ENCODE peak calls at places on chromosomes 6 and 20, in nine cellular contexts. One of them, this sample, is unnamed.

GRCh38 chr20:38725959-38726848 is 1.9 kb downstream of the SLC32A1 start:
- DNase-seq in WTC11: peak
- DNase-seq in Caco-2: peak
- DNase-seq in stimulated activated CD8-positive, alpha-beta memory T cell treated with anti-CD3 and anti-CD28 coated beads, Interleukin-12 subunit alpha, Interleukin-12 subunit beta, amount 100 ng/mL, for 1 hour: no peak
- DNase-seq in RWPE1: peak
- DNase-seq in putamen: no peak
- DNase-seq in HCEC 1CT: peak
- DNase-seq in Jurkat, Clone E6-1: no peak
- DNase-seq in NCI-H2081: no peak
- DNase-seq in this sample: no peak

GRCh38 chr20:51752343-51752951 is 15.7 kb downstream of the ATP9A start:
- DNase-seq in WTC11: no peak
- DNase-seq in Caco-2: no peak
- DNase-seq in stimulated activated CD8-positive, alpha-beta memory T cell treated with anti-CD3 and anti-CD28 coated beads, Interleukin-12 subunit alpha, Interleukin-12 subunit beta, amount 100 ng/mL, for 1 hour: no peak
- DNase-seq in RWPE1: peak
- DNase-seq in putamen: no peak
- DNase-seq in HCEC 1CT: peak
- DNase-seq in Jurkat, Clone E6-1: no peak
- DNase-seq in NCI-H2081: no peak
- DNase-seq in this sample: peak

GRCh38 chr6:166418691-166419143 is 36.0 kb upstream of the MPC1 start:
- DNase-seq in WTC11: no peak
- DNase-seq in Caco-2: no peak
- DNase-seq in stimulated activated CD8-positive, alpha-beta memory T cell treated with anti-CD3 and anti-CD28 coated beads, Interleukin-12 subunit alpha, Interleukin-12 subunit beta, amount 100 ng/mL, for 1 hour: no peak
- DNase-seq in RWPE1: no peak
- DNase-seq in putamen: no peak
- DNase-seq in HCEC 1CT: no peak
- DNase-seq in Jurkat, Clone E6-1: no peak
- DNase-seq in NCI-H2081: no peak
- DNase-seq in this sample: no peak

GRCh38 chr20:5886788-5887187 is 63.5 kb downstream of the TRMT6 start:
- DNase-seq in WTC11: no peak
- DNase-seq in Caco-2: no peak
- DNase-seq in stimulated activated CD8-positive, alpha-beta memory T cell treated with anti-CD3 and anti-CD28 coated beads, Interleukin-12 subunit alpha, Interleukin-12 subunit beta, amount 100 ng/mL, for 1 hour: no peak
- DNase-seq in RWPE1: no peak
- DNase-seq in putamen: no peak
- DNase-seq in HCEC 1CT: no peak
- DNase-seq in Jurkat, Clone E6-1: no peak
- DNase-seq in NCI-H2081: no peak
- DNase-seq in this sample: no peak

GRCh38 chr6:7921582-7922199 is 11.1 kb upstream of the TXNDC5 start:
- DNase-seq in WTC11: no peak
- DNase-seq in Caco-2: no peak
- DNase-seq in stimulated activated CD8-positive, alpha-beta memory T cell treated with anti-CD3 and anti-CD28 coated beads, Interleukin-12 subunit alpha, Interleukin-12 subunit beta, amount 100 ng/mL, for 1 hour: no peak
- DNase-seq in RWPE1: no peak
- DNase-seq in putamen: no peak
- DNase-seq in HCEC 1CT: no peak
- DNase-seq in Jurkat, Clone E6-1: no peak
- DNase-seq in NCI-H2081: no peak
- DNase-seq in this sample: no peak

GRCh38 chr6:14348389-14348788 is 230.8 kb downstream of the CD83 start:
- DNase-seq in WTC11: no peak
- DNase-seq in Caco-2: no peak
- DNase-seq in stimulated activated CD8-positive, alpha-beta memory T cell treated with anti-CD3 and anti-CD28 coated beads, Interleukin-12 subunit alpha, Interleukin-12 subunit beta, amount 100 ng/mL, for 1 hour: no peak
- DNase-seq in RWPE1: no peak
- DNase-seq in putamen: no peak
- DNase-seq in HCEC 1CT: no peak
- DNase-seq in Jurkat, Clone E6-1: no peak
- DNase-seq in NCI-H2081: no peak
- DNase-seq in this sample: no peak

GRCh38 chr6:111427341-111428116 is 55.5 kb downstream of the REV3L start:
- DNase-seq in WTC11: no peak
- DNase-seq in Caco-2: no peak
- DNase-seq in stimulated activated CD8-positive, alpha-beta memory T cell treated with anti-CD3 and anti-CD28 coated beads, Interleukin-12 subunit alpha, Interleukin-12 subunit beta, amount 100 ng/mL, for 1 hour: no peak
- DNase-seq in RWPE1: peak
- DNase-seq in putamen: no peak
- DNase-seq in HCEC 1CT: peak
- DNase-seq in Jurkat, Clone E6-1: peak
- DNase-seq in NCI-H2081: no peak
- DNase-seq in this sample: peak

GRCh38 chr6:166997768-166998255 is 1.4 kb upstream of the CEP43 start:
- DNase-seq in WTC11: peak
- DNase-seq in Caco-2: peak
- DNase-seq in stimulated activated CD8-positive, alpha-beta memory T cell treated with anti-CD3 and anti-CD28 coated beads, Interleukin-12 subunit alpha, Interleukin-12 subunit beta, amount 100 ng/mL, for 1 hour: no peak
- DNase-seq in RWPE1: peak
- DNase-seq in putamen: no peak
- DNase-seq in HCEC 1CT: peak
- DNase-seq in Jurkat, Clone E6-1: peak
- DNase-seq in NCI-H2081: peak
- DNase-seq in this sample: peak

GRCh38 chr6:41636803-41637178 is 1.5 kb upstream of the MDFI start:
- DNase-seq in WTC11: peak
- DNase-seq in Caco-2: no peak
- DNase-seq in stimulated activated CD8-positive, alpha-beta memory T cell treated with anti-CD3 and anti-CD28 coated beads, Interleukin-12 subunit alpha, Interleukin-12 subunit beta, amount 100 ng/mL, for 1 hour: no peak
- DNase-seq in RWPE1: peak
- DNase-seq in putamen: no peak
- DNase-seq in HCEC 1CT: no peak
- DNase-seq in Jurkat, Clone E6-1: no peak
- DNase-seq in NCI-H2081: no peak
- DNase-seq in this sample: peak

GRCh38 chr6:136323431-136324112 is 33.9 kb upstream of the BCLAF1 start:
- DNase-seq in WTC11: no peak
- DNase-seq in Caco-2: no peak
- DNase-seq in stimulated activated CD8-positive, alpha-beta memory T cell treated with anti-CD3 and anti-CD28 coated beads, Interleukin-12 subunit alpha, Interleukin-12 subunit beta, amount 100 ng/mL, for 1 hour: no peak
- DNase-seq in RWPE1: no peak
- DNase-seq in putamen: no peak
- DNase-seq in HCEC 1CT: no peak
- DNase-seq in Jurkat, Clone E6-1: no peak
- DNase-seq in NCI-H2081: no peak
- DNase-seq in this sample: no peak

GRCh38 chr6:79076881-79077641 is 993 bp downstream of the PHIP start:
- DNase-seq in WTC11: peak
- DNase-seq in Caco-2: peak
- DNase-seq in stimulated activated CD8-positive, alpha-beta memory T cell treated with anti-CD3 and anti-CD28 coated beads, Interleukin-12 subunit alpha, Interleukin-12 subunit beta, amount 100 ng/mL, for 1 hour: peak
- DNase-seq in RWPE1: peak
- DNase-seq in putamen: peak
- DNase-seq in HCEC 1CT: peak
- DNase-seq in Jurkat, Clone E6-1: peak
- DNase-seq in NCI-H2081: peak
- DNase-seq in this sample: peak

GRCh38 chr20:4633780-4634179 is 87.9 kb upstream of the PRND start:
- DNase-seq in WTC11: no peak
- DNase-seq in Caco-2: no peak
- DNase-seq in stimulated activated CD8-positive, alpha-beta memory T cell treated with anti-CD3 and anti-CD28 coated beads, Interleukin-12 subunit alpha, Interleukin-12 subunit beta, amount 100 ng/mL, for 1 hour: no peak
- DNase-seq in RWPE1: peak
- DNase-seq in putamen: no peak
- DNase-seq in HCEC 1CT: peak
- DNase-seq in Jurkat, Clone E6-1: no peak
- DNase-seq in NCI-H2081: no peak
- DNase-seq in this sample: peak

This sample was measured in RKO.